ENCODE peak calls at places on chromosome 16, in five cellular contexts. Q is RWPE1, V is mammary epithelial cell, R is HS-5, M is AG09319. S is an unnamed sample.

GRCh38 chr16:85350973-85351372 is 238.7 kb upstream of the CIBAR2 start:
- DNase-seq in M (peak; percentile 83), R (peak; percentile 53), V (peak; percentile 97), Q (peak; percentile 95), S (no peak)

GRCh38 chr16:65280988-65281530 is 159.2 kb upstream of the CDH11 start:
- DNase-seq in M (no peak), Q (no peak), V (no peak), R (no peak), S (no peak)

GRCh38 chr16:53781023-53781605 is 77.2 kb downstream of the FTO start:
- DNase-seq in M (no peak), R (no peak), Q (no peak), V (peak; percentile 78), S (no peak)

GRCh38 chr16:81755915-81756644 is 23.0 kb upstream of the PLCG2 start:
- DNase-seq in M (no peak), V (no peak), Q (no peak), R (no peak), S (no peak)

GRCh38 chr16:11398851-11399250 is 53.6 kb downstream of the RMI2 start:
- DNase-seq in M (no peak), Q (no peak), V (no peak), R (no peak), S (no peak)

GRCh38 chr16:85062303-85062702 is 34.7 kb downstream of the KIAA0513 start:
- DNase-seq in R (no peak), Q (no peak), M (no peak), V (no peak), S (no peak)

GRCh38 chr16:84853534-84853933 is 33.7 kb downstream of the CRISPLD2 start:
- DNase-seq in M (no peak), R (no peak), V (no peak), Q (no peak), S (no peak)

GRCh38 chr16:918741-919657 is 51.8 kb downstream of the LMF1 start:
- DNase-seq in V (no peak), R (no peak), M (no peak), Q (no peak), S (no peak)

GRCh38 chr16:4323071-4323844 is 7.4 kb downstream of the GLIS2 start:
- DNase-seq in Q (peak; percentile 76), V (no peak), R (no peak), M (no peak), S (no peak)

GRCh38 chr16:80723091-80723490 is 81.3 kb downstream of the CDYL2 start:
- DNase-seq in V (no peak), R (no peak), M (no peak), Q (no peak), S (no peak)

GRCh38 chr16:50838165-50838564 is 96.3 kb downstream of the CYLD start:
- DNase-seq in M (no peak), R (no peak), V (peak; percentile 26), Q (no peak), S (no peak)

GRCh38 chr16:81071816-81072215 is 5.2 kb downstream of the C16orf46 start:
- DNase-seq in Q (peak; percentile 49), V (peak; percentile 81), M (no peak), R (no peak), S (no peak)

GRCh38 chr16:87924041-87924851 is 12.1 kb downstream of the CA5A start:
- DNase-seq in Q (no peak), V (peak; percentile 56), R (no peak), M (no peak), S (no peak)

GRCh38 chr16:74199842-74200124 is 96.8 kb upstream of the PSMD7 start:
- DNase-seq in R (no peak), V (no peak), Q (no peak), M (no peak), S (no peak)